ENCODE peak calls at places on chromosomes 13 and 19, in four cellular contexts. One of them, this sample, is unnamed.

GRCh38 chr13:33261426-33262068 is 24.0 kb downstream of the STARD13 start:
- DNase-seq in naive B cell: no peak
- DNase-seq in choroid plexus epithelial cell: no peak
- DNase-seq in AG08395: no peak
- DNase-seq in this sample: no peak

GRCh38 chr19:1111641-1112253 is 8.0 kb downstream of the GPX4 start:
- DNase-seq in AG08395: no peak
- DNase-seq in choroid plexus epithelial cell: no peak
- DNase-seq in naive B cell: no peak
- DNase-seq in this sample: no peak

GRCh38 chr19:40411958-40412499 is 1.1 kb downstream of the PRX start:
- DNase-seq in AG08395: no peak
- DNase-seq in naive B cell: no peak
- DNase-seq in choroid plexus epithelial cell: no peak
- DNase-seq in this sample: no peak

GRCh38 chr19:16259385-16260159 is 61.9 kb downstream of the AP1M1 start:
- DNase-seq in naive B cell: peak
- DNase-seq in AG08395: no peak
- DNase-seq in choroid plexus epithelial cell: no peak
- DNase-seq in this sample: no peak

GRCh38 chr13:59747529-59747928 is 416.2 kb downstream of the DIAPH3 start:
- DNase-seq in AG08395: no peak
- DNase-seq in choroid plexus epithelial cell: no peak
- DNase-seq in naive B cell: no peak
- DNase-seq in this sample: no peak

GRCh38 chr19:13401388-13401787 is 104.9 kb downstream of the CACNA1A start:
- DNase-seq in naive B cell: no peak
- DNase-seq in AG08395: peak
- DNase-seq in choroid plexus epithelial cell: peak
- DNase-seq in this sample: no peak

GRCh38 chr19:1672038-1672768 is 19.8 kb upstream of the TCF3 start:
- DNase-seq in naive B cell: peak
- DNase-seq in choroid plexus epithelial cell: peak
- DNase-seq in AG08395: peak
- DNase-seq in this sample: peak

GRCh38 chr19:3095375-3096191 is 1.4 kb downstream of the GNA11 start:
- DNase-seq in AG08395: no peak
- DNase-seq in choroid plexus epithelial cell: no peak
- DNase-seq in naive B cell: peak
- DNase-seq in this sample: no peak

GRCh38 chr13:113851826-113852535 is 11.9 kb downstream of the GAS6 start:
- DNase-seq in naive B cell: no peak
- DNase-seq in AG08395: no peak
- DNase-seq in choroid plexus epithelial cell: no peak
- DNase-seq in this sample: no peak

GRCh38 chr19:13823256-13823655 is 28.0 kb downstream of the ZSWIM4 start:
- DNase-seq in AG08395: no peak
- DNase-seq in choroid plexus epithelial cell: no peak
- DNase-seq in naive B cell: no peak
- DNase-seq in this sample: no peak

GRCh38 chr13:85724554-85725432 is 74.4 kb downstream of the SLITRK6 start:
- DNase-seq in naive B cell: no peak
- DNase-seq in choroid plexus epithelial cell: no peak
- DNase-seq in AG08395: no peak
- DNase-seq in this sample: no peak

GRCh38 chr13:42860485-42860884 is 79.1 kb downstream of the FAM216B start:
- DNase-seq in AG08395: no peak
- DNase-seq in naive B cell: no peak
- DNase-seq in choroid plexus epithelial cell: no peak
- DNase-seq in this sample: no peak

GRCh38 chr19:17075860-17076538 is 422 bp downstream of the MYO9B start:
- DNase-seq in naive B cell: peak
- DNase-seq in choroid plexus epithelial cell: peak
- DNase-seq in AG08395: peak
- DNase-seq in this sample: peak

GRCh38 chr19:57829316-57829715 is 783 bp upstream of the ZNF587B start:
- DNase-seq in choroid plexus epithelial cell: peak
- DNase-seq in naive B cell: no peak
- DNase-seq in AG08395: no peak
- DNase-seq in this sample: no peak

GRCh38 chr13:95677564-95678386 is 836 bp downstream of the DNAJC3 start:
- DNase-seq in choroid plexus epithelial cell: peak
- DNase-seq in AG08395: peak
- DNase-seq in naive B cell: no peak
- DNase-seq in this sample: peak

GRCh38 chr19:17323973-17324327 is 10.7 kb downstream of the ANO8 start:
- DNase-seq in choroid plexus epithelial cell: no peak
- DNase-seq in AG08395: no peak
- DNase-seq in naive B cell: no peak
- DNase-seq in this sample: no peak

This sample was measured in AML-193.